ENCODE peak calls at places on chromosomes 7 and 10, in seven cellular contexts. One of them, this sample, is unnamed.

GRCh38 chr10:70756710-70757360 is 28.3 kb downstream of the TBATA start:
- DNase-seq in left lobe of liver: no peak
- DNase-seq in Calu3: no peak
- DNase-seq in endothelial cell: no peak
- DNase-seq in choroid plexus epithelial cell: peak; percentile 74
- DNase-seq in ELF-1: no peak
- DNase-seq in GM13976: no peak
- DNase-seq in this sample: no peak

GRCh38 chr10:117477961-117478670 is 64.4 kb upstream of the EMX2 start:
- DNase-seq in left lobe of liver: no peak
- DNase-seq in Calu3: no peak
- DNase-seq in endothelial cell: no peak
- DNase-seq in choroid plexus epithelial cell: peak; percentile 85
- DNase-seq in ELF-1: peak; percentile 35
- DNase-seq in GM13976: no peak
- DNase-seq in this sample: no peak

GRCh38 chr10:31864834-31865518 is 63.7 kb downstream of the ARHGAP12 start:
- DNase-seq in left lobe of liver: no peak
- DNase-seq in Calu3: no peak
- DNase-seq in endothelial cell: no peak
- DNase-seq in choroid plexus epithelial cell: peak; percentile 45
- DNase-seq in ELF-1: peak; percentile 30
- DNase-seq in GM13976: no peak
- DNase-seq in this sample: no peak

GRCh38 chr10:73439605-73440298 is 6.4 kb upstream of the MSS51 start:
- DNase-seq in left lobe of liver: no peak
- DNase-seq in Calu3: no peak
- DNase-seq in endothelial cell: no peak
- DNase-seq in choroid plexus epithelial cell: peak; percentile 63
- DNase-seq in ELF-1: no peak
- DNase-seq in GM13976: no peak
- DNase-seq in this sample: no peak

GRCh38 chr7:27091125-27091524 is 4.7 kb downstream of the HOXA1 start:
- DNase-seq in left lobe of liver: no peak
- DNase-seq in Calu3: no peak
- DNase-seq in endothelial cell: no peak
- DNase-seq in choroid plexus epithelial cell: no peak
- DNase-seq in ELF-1: peak; percentile 47
- DNase-seq in GM13976: no peak
- DNase-seq in this sample: no peak

GRCh38 chr7:15977663-15978062 is 291.2 kb upstream of the MEOX2 start:
- DNase-seq in left lobe of liver: no peak
- DNase-seq in Calu3: no peak
- DNase-seq in endothelial cell: no peak
- DNase-seq in choroid plexus epithelial cell: peak; percentile 53
- DNase-seq in ELF-1: no peak
- DNase-seq in GM13976: no peak
- DNase-seq in this sample: no peak

GRCh38 chr7:42617071-42617705 is 294.7 kb downstream of the C7orf25 start:
- DNase-seq in left lobe of liver: no peak
- DNase-seq in Calu3: no peak
- DNase-seq in endothelial cell: no peak
- DNase-seq in choroid plexus epithelial cell: no peak
- DNase-seq in ELF-1: peak; percentile 71
- DNase-seq in GM13976: no peak
- DNase-seq in this sample: no peak

GRCh38 chr7:100122067-100122466 is 2.6 kb downstream of the CNPY4 start:
- DNase-seq in left lobe of liver: no peak
- DNase-seq in Calu3: no peak
- DNase-seq in endothelial cell: no peak
- DNase-seq in choroid plexus epithelial cell: no peak
- DNase-seq in ELF-1: peak; percentile 88
- DNase-seq in GM13976: no peak
- DNase-seq in this sample: no peak

GRCh38 chr10:81081887-81082620 is 544.4 kb downstream of the SH2D4B start:
- DNase-seq in left lobe of liver: no peak
- DNase-seq in Calu3: no peak
- DNase-seq in endothelial cell: no peak
- DNase-seq in choroid plexus epithelial cell: no peak
- DNase-seq in ELF-1: peak; percentile 42
- DNase-seq in GM13976: no peak
- DNase-seq in this sample: no peak

GRCh38 chr10:93584445-93584844 is 16.6 kb downstream of the RBP4 start:
- DNase-seq in left lobe of liver: no peak
- DNase-seq in Calu3: no peak
- DNase-seq in endothelial cell: no peak
- DNase-seq in choroid plexus epithelial cell: no peak
- DNase-seq in ELF-1: no peak
- DNase-seq in GM13976: no peak
- DNase-seq in this sample: no peak

GRCh38 chr7:64736575-64736974 is 57.7 kb upstream of the ZNF138 start:
- DNase-seq in left lobe of liver: no peak
- DNase-seq in Calu3: no peak
- DNase-seq in endothelial cell: no peak
- DNase-seq in choroid plexus epithelial cell: no peak
- DNase-seq in ELF-1: no peak
- DNase-seq in GM13976: no peak
- DNase-seq in this sample: no peak

GRCh38 chr7:15947749-15948148 is 261.3 kb upstream of the MEOX2 start:
- DNase-seq in left lobe of liver: no peak
- DNase-seq in Calu3: no peak
- DNase-seq in endothelial cell: no peak
- DNase-seq in choroid plexus epithelial cell: peak; percentile 19
- DNase-seq in ELF-1: no peak
- DNase-seq in GM13976: no peak
- DNase-seq in this sample: no peak

GRCh38 chr10:101829561-101830315 is 11.5 kb upstream of the OGA start:
- DNase-seq in left lobe of liver: no peak
- DNase-seq in Calu3: no peak
- DNase-seq in endothelial cell: peak; percentile 61
- DNase-seq in choroid plexus epithelial cell: peak; percentile 67
- DNase-seq in ELF-1: peak; percentile 64
- DNase-seq in GM13976: peak; percentile 97
- DNase-seq in this sample: no peak

GRCh38 chr7:34236839-34237492 is 331.6 kb downstream of the BMPER start:
- DNase-seq in left lobe of liver: no peak
- DNase-seq in Calu3: no peak
- DNase-seq in endothelial cell: no peak
- DNase-seq in choroid plexus epithelial cell: no peak
- DNase-seq in ELF-1: no peak
- DNase-seq in GM13976: no peak
- DNase-seq in this sample: no peak

GRCh38 chr7:24192053-24192452 is 91.9 kb upstream of the NPY start:
- DNase-seq in left lobe of liver: no peak
- DNase-seq in Calu3: no peak
- DNase-seq in endothelial cell: no peak
- DNase-seq in choroid plexus epithelial cell: no peak
- DNase-seq in ELF-1: no peak
- DNase-seq in GM13976: no peak
- DNase-seq in this sample: no peak

GRCh38 chr7:129799350-129799955 is 153.3 kb downstream of the UBE2H start:
- DNase-seq in left lobe of liver: no peak
- DNase-seq in Calu3: no peak
- DNase-seq in endothelial cell: no peak
- DNase-seq in choroid plexus epithelial cell: no peak
- DNase-seq in ELF-1: no peak
- DNase-seq in GM13976: peak; percentile 22
- DNase-seq in this sample: no peak

GRCh38 chr10:97116534-97117162 is 69.1 kb downstream of the SLIT1 start:
- DNase-seq in left lobe of liver: no peak
- DNase-seq in Calu3: no peak
- DNase-seq in endothelial cell: no peak
- DNase-seq in choroid plexus epithelial cell: no peak
- DNase-seq in ELF-1: no peak
- DNase-seq in GM13976: no peak
- DNase-seq in this sample: no peak

GRCh38 chr10:132850896-132851295 is 64.9 kb upstream of the NKX6-2 start:
- DNase-seq in left lobe of liver: peak; percentile 33
- DNase-seq in Calu3: no peak
- DNase-seq in endothelial cell: no peak
- DNase-seq in choroid plexus epithelial cell: no peak
- DNase-seq in ELF-1: no peak
- DNase-seq in GM13976: no peak
- DNase-seq in this sample: no peak

GRCh38 chr7:50209461-50210161 is 94.9 kb upstream of the IKZF1 start:
- DNase-seq in left lobe of liver: no peak
- DNase-seq in Calu3: no peak
- DNase-seq in endothelial cell: no peak
- DNase-seq in choroid plexus epithelial cell: no peak
- DNase-seq in ELF-1: no peak
- DNase-seq in GM13976: peak; percentile 7
- DNase-seq in this sample: no peak

GRCh38 chr7:3215624-3216585 is 85.1 kb upstream of the SDK1 start:
- DNase-seq in left lobe of liver: peak; percentile 10
- DNase-seq in Calu3: peak; percentile 60
- DNase-seq in endothelial cell: no peak
- DNase-seq in choroid plexus epithelial cell: no peak
- DNase-seq in ELF-1: no peak
- DNase-seq in GM13976: no peak
- DNase-seq in this sample: no peak

GRCh38 chr7:15399446-15399845 is 162.4 kb downstream of the AGMO start:
- DNase-seq in left lobe of liver: no peak
- DNase-seq in Calu3: no peak
- DNase-seq in endothelial cell: no peak
- DNase-seq in choroid plexus epithelial cell: peak; percentile 17
- DNase-seq in ELF-1: no peak
- DNase-seq in GM13976: no peak
- DNase-seq in this sample: no peak

GRCh38 chr10:46253076-46254006 is 33.5 kb upstream of the ANTXRL start:
- DNase-seq in left lobe of liver: peak; percentile 84
- DNase-seq in Calu3: no peak
- DNase-seq in endothelial cell: no peak
- DNase-seq in choroid plexus epithelial cell: no peak
- DNase-seq in ELF-1: no peak
- DNase-seq in GM13976: no peak
- DNase-seq in this sample: no peak

GRCh38 chr10:546971-547590 is 142.4 kb downstream of the DIP2C start:
- DNase-seq in left lobe of liver: no peak
- DNase-seq in Calu3: peak; percentile 65
- DNase-seq in endothelial cell: peak; percentile 19
- DNase-seq in choroid plexus epithelial cell: peak; percentile 41
- DNase-seq in ELF-1: peak; percentile 69
- DNase-seq in GM13976: no peak
- DNase-seq in this sample: no peak

GRCh38 chr10:30897547-30897946 is 134.1 kb downstream of the ZNF438 start:
- DNase-seq in left lobe of liver: no peak
- DNase-seq in Calu3: no peak
- DNase-seq in endothelial cell: no peak
- DNase-seq in choroid plexus epithelial cell: no peak
- DNase-seq in ELF-1: no peak
- DNase-seq in GM13976: no peak
- DNase-seq in this sample: no peak

This sample was measured in NK-92 treated with Interleukin-12 subunit alpha and Interleukin-12 subunit beta, amount 100 ng/mL, for 24 hours.